ENCODE peak calls at places on chromosomes 12 and 14, in six cellular contexts. One of them, this sample, is unnamed.

GRCh38 chr12:9707864-9708808 is 24.8 kb downstream of the CLECL1 start:
- DNase-seq in M059J: peak
- DNase-seq in activated naive CD4-positive, alpha-beta T cell treated with anti-CD3 and anti-CD28 coated beads, Interleukin-2, amount 10 ng/mL, durations not matched to agents 7 days and 5 days: peak
- DNase-seq in WTC11: peak
- DNase-seq in stimulated activated naive CD4-positive, alpha-beta T cell treated with Interleukin-2 at 50 U/mL for 16 hours: peak
- DNase-seq in fibroblast of the conjunctiva: peak
- DNase-seq in this sample: no peak

GRCh38 chr12:15984963-15985362 is 73.8 kb downstream of the DERA start:
- DNase-seq in WTC11: no peak
- DNase-seq in M059J: no peak
- DNase-seq in fibroblast of the conjunctiva: no peak
- DNase-seq in activated naive CD4-positive, alpha-beta T cell treated with anti-CD3 and anti-CD28 coated beads, Interleukin-2, amount 10 ng/mL, durations not matched to agents 7 days and 5 days: no peak
- DNase-seq in stimulated activated naive CD4-positive, alpha-beta T cell treated with Interleukin-2 at 50 U/mL for 16 hours: no peak
- DNase-seq in this sample: no peak

GRCh38 chr12:107649615-107650014 is 36.0 kb upstream of the PWP1 start:
- DNase-seq in activated naive CD4-positive, alpha-beta T cell treated with anti-CD3 and anti-CD28 coated beads, Interleukin-2, amount 10 ng/mL, durations not matched to agents 7 days and 5 days: no peak
- DNase-seq in fibroblast of the conjunctiva: no peak
- DNase-seq in WTC11: no peak
- DNase-seq in stimulated activated naive CD4-positive, alpha-beta T cell treated with Interleukin-2 at 50 U/mL for 16 hours: no peak
- DNase-seq in M059J: no peak
- DNase-seq in this sample: no peak

GRCh38 chr12:94208433-94208921 is 60.1 kb downstream of the PLXNC1 start:
- DNase-seq in M059J: no peak
- DNase-seq in fibroblast of the conjunctiva: no peak
- DNase-seq in WTC11: no peak
- DNase-seq in activated naive CD4-positive, alpha-beta T cell treated with anti-CD3 and anti-CD28 coated beads, Interleukin-2, amount 10 ng/mL, durations not matched to agents 7 days and 5 days: peak
- DNase-seq in stimulated activated naive CD4-positive, alpha-beta T cell treated with Interleukin-2 at 50 U/mL for 16 hours: peak
- DNase-seq in this sample: no peak

GRCh38 chr12:42129595-42130204 is 15.0 kb downstream of the GXYLT1 start:
- DNase-seq in activated naive CD4-positive, alpha-beta T cell treated with anti-CD3 and anti-CD28 coated beads, Interleukin-2, amount 10 ng/mL, durations not matched to agents 7 days and 5 days: peak
- DNase-seq in stimulated activated naive CD4-positive, alpha-beta T cell treated with Interleukin-2 at 50 U/mL for 16 hours: no peak
- DNase-seq in M059J: peak
- DNase-seq in fibroblast of the conjunctiva: peak
- DNase-seq in WTC11: no peak
- DNase-seq in this sample: no peak

GRCh38 chr12:68636268-68636667 is 25.6 kb downstream of the RAP1B start:
- DNase-seq in WTC11: no peak
- DNase-seq in stimulated activated naive CD4-positive, alpha-beta T cell treated with Interleukin-2 at 50 U/mL for 16 hours: no peak
- DNase-seq in activated naive CD4-positive, alpha-beta T cell treated with anti-CD3 and anti-CD28 coated beads, Interleukin-2, amount 10 ng/mL, durations not matched to agents 7 days and 5 days: no peak
- DNase-seq in M059J: peak
- DNase-seq in fibroblast of the conjunctiva: peak
- DNase-seq in this sample: no peak

GRCh38 chr12:116140559-116140958 is 136.9 kb downstream of the MED13L start:
- DNase-seq in M059J: no peak
- DNase-seq in fibroblast of the conjunctiva: no peak
- DNase-seq in stimulated activated naive CD4-positive, alpha-beta T cell treated with Interleukin-2 at 50 U/mL for 16 hours: no peak
- DNase-seq in WTC11: no peak
- DNase-seq in activated naive CD4-positive, alpha-beta T cell treated with anti-CD3 and anti-CD28 coated beads, Interleukin-2, amount 10 ng/mL, durations not matched to agents 7 days and 5 days: no peak
- DNase-seq in this sample: no peak

GRCh38 chr14:55589171-55589570 is 9.2 kb downstream of the KTN1 start:
- DNase-seq in stimulated activated naive CD4-positive, alpha-beta T cell treated with Interleukin-2 at 50 U/mL for 16 hours: no peak
- DNase-seq in fibroblast of the conjunctiva: no peak
- DNase-seq in M059J: peak
- DNase-seq in activated naive CD4-positive, alpha-beta T cell treated with anti-CD3 and anti-CD28 coated beads, Interleukin-2, amount 10 ng/mL, durations not matched to agents 7 days and 5 days: no peak
- DNase-seq in WTC11: no peak
- DNase-seq in this sample: no peak

GRCh38 chr12:112148031-112148513 is 22.7 kb downstream of the TRAFD1 start:
- DNase-seq in fibroblast of the conjunctiva: peak
- DNase-seq in activated naive CD4-positive, alpha-beta T cell treated with anti-CD3 and anti-CD28 coated beads, Interleukin-2, amount 10 ng/mL, durations not matched to agents 7 days and 5 days: no peak
- DNase-seq in M059J: peak
- DNase-seq in stimulated activated naive CD4-positive, alpha-beta T cell treated with Interleukin-2 at 50 U/mL for 16 hours: no peak
- DNase-seq in WTC11: no peak
- DNase-seq in this sample: no peak

GRCh38 chr12:71456316-71456715 is 16.7 kb downstream of the LGR5 start:
- DNase-seq in M059J: no peak
- DNase-seq in activated naive CD4-positive, alpha-beta T cell treated with anti-CD3 and anti-CD28 coated beads, Interleukin-2, amount 10 ng/mL, durations not matched to agents 7 days and 5 days: no peak
- DNase-seq in fibroblast of the conjunctiva: no peak
- DNase-seq in WTC11: no peak
- DNase-seq in stimulated activated naive CD4-positive, alpha-beta T cell treated with Interleukin-2 at 50 U/mL for 16 hours: no peak
- DNase-seq in this sample: no peak